ENCODE peak calls at places on chromosomes 11 and 22, in seven cellular contexts. One of them, this sample, is unnamed.
A peak's percentile ranks its signal among the peaks of the same experiment; 100 is the strongest.

GRCh38 chr11:116406042-116406441 is 366.7 kb downstream of the BUD13 start:
- DNase-seq in heart left ventricle: no peak
- DNase-seq in dorsolateral prefrontal cortex: no peak
- DNase-seq in prostate gland: no peak
- DNase-seq in HCT116: no peak
- DNase-seq in brain microvascular endothelial cell: no peak
- DNase-seq in MM.1S: no peak
- DNase-seq in this sample: no peak

GRCh38 chr11:129225190-129225589 is 33.1 kb upstream of the ARHGAP32 start:
- DNase-seq in HCT116: no peak
- DNase-seq in brain microvascular endothelial cell: peak; percentile 77
- DNase-seq in dorsolateral prefrontal cortex: no peak
- DNase-seq in MM.1S: no peak
- DNase-seq in heart left ventricle: no peak
- DNase-seq in prostate gland: no peak
- DNase-seq in this sample: no peak

GRCh38 chr22:38313384-38313955 is 3.8 kb downstream of the CSNK1E start:
- DNase-seq in HCT116: no peak
- DNase-seq in MM.1S: peak; percentile 56
- DNase-seq in prostate gland: no peak
- DNase-seq in brain microvascular endothelial cell: peak; percentile 84
- DNase-seq in dorsolateral prefrontal cortex: no peak
- DNase-seq in heart left ventricle: peak; percentile 87
- DNase-seq in this sample: peak; percentile 78

GRCh38 chr11:134098566-134099184 is 29.8 kb downstream of the JAM3 start:
- DNase-seq in HCT116: peak; percentile 27
- DNase-seq in dorsolateral prefrontal cortex: no peak
- DNase-seq in heart left ventricle: no peak
- DNase-seq in prostate gland: no peak
- DNase-seq in brain microvascular endothelial cell: no peak
- DNase-seq in MM.1S: no peak
- DNase-seq in this sample: no peak

GRCh38 chr11:29002816-29003215 is 894.6 kb downstream of the METTL15 start:
- DNase-seq in heart left ventricle: no peak
- DNase-seq in brain microvascular endothelial cell: no peak
- DNase-seq in prostate gland: no peak
- DNase-seq in dorsolateral prefrontal cortex: no peak
- DNase-seq in HCT116: no peak
- DNase-seq in MM.1S: no peak
- DNase-seq in this sample: no peak

GRCh38 chr22:40067639-40068038 is 72.9 kb downstream of the FAM83F start:
- DNase-seq in heart left ventricle: no peak
- DNase-seq in MM.1S: no peak
- DNase-seq in prostate gland: no peak
- DNase-seq in brain microvascular endothelial cell: no peak
- DNase-seq in dorsolateral prefrontal cortex: no peak
- DNase-seq in HCT116: no peak
- DNase-seq in this sample: no peak

GRCh38 chr11:9344046-9344680 is 29.8 kb upstream of the TMEM41B start:
- DNase-seq in MM.1S: no peak
- DNase-seq in heart left ventricle: no peak
- DNase-seq in HCT116: no peak
- DNase-seq in brain microvascular endothelial cell: no peak
- DNase-seq in prostate gland: no peak
- DNase-seq in dorsolateral prefrontal cortex: no peak
- DNase-seq in this sample: no peak

GRCh38 chr22:42298746-42299145 is 28.3 kb upstream of the TCF20 start:
- DNase-seq in heart left ventricle: no peak
- DNase-seq in prostate gland: no peak
- DNase-seq in MM.1S: no peak
- DNase-seq in brain microvascular endothelial cell: no peak
- DNase-seq in dorsolateral prefrontal cortex: no peak
- DNase-seq in HCT116: no peak
- DNase-seq in this sample: no peak

GRCh38 chr11:91876746-91877145 is 347.9 kb upstream of the FAT3 start:
- DNase-seq in MM.1S: no peak
- DNase-seq in HCT116: no peak
- DNase-seq in dorsolateral prefrontal cortex: no peak
- DNase-seq in heart left ventricle: no peak
- DNase-seq in prostate gland: no peak
- DNase-seq in brain microvascular endothelial cell: no peak
- DNase-seq in this sample: no peak

GRCh38 chr11:101909087-101909486 is 5.7 kb upstream of the CEP126 start:
- DNase-seq in MM.1S: no peak
- DNase-seq in prostate gland: no peak
- DNase-seq in dorsolateral prefrontal cortex: no peak
- DNase-seq in heart left ventricle: no peak
- DNase-seq in HCT116: no peak
- DNase-seq in brain microvascular endothelial cell: no peak
- DNase-seq in this sample: no peak

GRCh38 chr11:110303414-110303826 is 7.0 kb upstream of the RDX start:
- DNase-seq in heart left ventricle: no peak
- DNase-seq in brain microvascular endothelial cell: no peak
- DNase-seq in MM.1S: no peak
- DNase-seq in prostate gland: no peak
- DNase-seq in dorsolateral prefrontal cortex: no peak
- DNase-seq in HCT116: no peak
- DNase-seq in this sample: no peak

GRCh38 chr11:76762867-76763572 is 20.1 kb upstream of the TSKU start:
- DNase-seq in dorsolateral prefrontal cortex: no peak
- DNase-seq in heart left ventricle: no peak
- DNase-seq in MM.1S: no peak
- DNase-seq in HCT116: no peak
- DNase-seq in brain microvascular endothelial cell: no peak
- DNase-seq in prostate gland: no peak
- DNase-seq in this sample: no peak

GRCh38 chr11:98455500-98456186 is 565.1 kb upstream of the CNTN5 start:
- DNase-seq in dorsolateral prefrontal cortex: no peak
- DNase-seq in MM.1S: no peak
- DNase-seq in brain microvascular endothelial cell: no peak
- DNase-seq in heart left ventricle: no peak
- DNase-seq in HCT116: no peak
- DNase-seq in prostate gland: no peak
- DNase-seq in this sample: no peak
- TF ChIP-seq CTCF in dorsolateral prefrontal cortex: no peak
- TF ChIP-seq CTCF in MM.1S: no peak
- TF ChIP-seq CTCF in brain microvascular endothelial cell: no peak
- TF ChIP-seq CTCF in heart left ventricle: no peak
- TF ChIP-seq CTCF in HCT116: no peak
- TF ChIP-seq CTCF in prostate gland: no peak
- TF ChIP-seq CTCF in this sample: no peak

GRCh38 chr11:114075891-114076441 is 16.5 kb downstream of the ZBTB16 start:
- DNase-seq in brain microvascular endothelial cell: peak; percentile 44
- DNase-seq in HCT116: peak; percentile 6
- DNase-seq in heart left ventricle: peak; percentile 46
- DNase-seq in dorsolateral prefrontal cortex: no peak
- DNase-seq in MM.1S: no peak
- DNase-seq in prostate gland: no peak
- DNase-seq in this sample: no peak
- H3K27ac ChIP-seq in brain microvascular endothelial cell: no peak overlapping the region
- H3K27ac ChIP-seq in HCT116: no peak overlapping the region
- H3K27ac ChIP-seq in heart left ventricle: peak overlapping the region; percentile 82
- H3K27ac ChIP-seq in dorsolateral prefrontal cortex: no peak overlapping the region
- H3K27ac ChIP-seq in MM.1S: no peak overlapping the region
- H3K27ac ChIP-seq in prostate gland: peak overlapping the region; percentile 40
- H3K27ac ChIP-seq in this sample: peak overlapping the region; percentile 90

GRCh38 chr22:30266445-30267381 is at the start of gene OSM:
- DNase-seq in prostate gland: no peak
- DNase-seq in brain microvascular endothelial cell: no peak
- DNase-seq in dorsolateral prefrontal cortex: no peak
- DNase-seq in MM.1S: no peak
- DNase-seq in heart left ventricle: peak; percentile 73
- DNase-seq in HCT116: no peak
- DNase-seq in this sample: peak; percentile 66
- H3K4me3 ChIP-seq in prostate gland: peak within 1 kb of the TSS; percentile 7
- H3K4me3 ChIP-seq in brain microvascular endothelial cell: no peak within 1 kb of the TSS
- H3K4me3 ChIP-seq in dorsolateral prefrontal cortex: peak within 1 kb of the TSS; percentile 50
- H3K4me3 ChIP-seq in MM.1S: no peak within 1 kb of the TSS
- H3K4me3 ChIP-seq in heart left ventricle: peak within 1 kb of the TSS; percentile 35
- H3K4me3 ChIP-seq in HCT116: no peak within 1 kb of the TSS
- H3K4me3 ChIP-seq in this sample: peak within 1 kb of the TSS; percentile 44

DNA sequence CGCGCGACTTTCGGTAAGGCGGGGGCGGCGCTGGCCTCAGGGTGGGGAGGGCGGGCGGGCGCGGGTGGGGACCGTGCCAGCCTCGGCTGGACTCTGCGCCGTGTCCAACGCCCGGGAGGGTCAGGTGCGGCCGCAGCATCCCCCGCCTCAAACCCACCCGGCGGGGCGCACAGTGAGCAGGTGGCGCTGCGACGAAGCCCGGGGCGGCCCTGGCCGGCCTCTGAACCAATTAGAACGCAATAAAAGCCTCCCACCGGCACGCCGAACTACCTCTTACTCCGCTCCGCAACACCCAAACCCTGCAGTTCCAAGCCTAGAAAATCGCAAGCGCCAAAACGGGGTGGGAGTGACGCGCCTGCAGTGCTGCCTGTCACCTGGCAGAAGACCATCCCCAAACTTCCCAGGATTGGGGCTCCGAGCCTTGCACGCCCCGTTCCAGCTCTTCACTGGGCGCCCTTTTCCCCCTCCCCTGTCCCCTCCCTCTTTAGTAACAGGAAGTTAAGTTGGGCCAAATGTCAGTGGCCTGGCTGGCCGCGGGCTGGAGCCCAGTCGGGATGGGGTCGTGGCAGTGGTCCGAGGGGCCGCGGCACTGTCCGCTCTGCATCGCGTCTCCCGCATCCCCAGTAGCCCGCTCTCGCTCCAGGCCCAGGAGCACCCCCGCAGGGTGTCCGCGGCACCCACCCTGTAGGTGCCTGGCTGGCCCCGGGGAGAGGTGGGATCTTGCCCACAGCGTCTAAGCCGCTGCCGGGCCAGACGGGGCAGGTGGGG is 508 bp downstream of the MICAL2 start:
- DNase-seq in brain microvascular endothelial cell: no peak
- DNase-seq in HCT116: no peak
- DNase-seq in prostate gland: no peak
- DNase-seq in dorsolateral prefrontal cortex: no peak
- DNase-seq in heart left ventricle: peak; percentile 53
- DNase-seq in MM.1S: no peak
- DNase-seq in this sample: peak; percentile 43
- TF ChIP-seq CTCF in brain microvascular endothelial cell: no peak
- TF ChIP-seq CTCF in HCT116: no peak
- TF ChIP-seq CTCF in prostate gland: no peak
- TF ChIP-seq CTCF in dorsolateral prefrontal cortex: no peak
- TF ChIP-seq CTCF in heart left ventricle: no peak
- TF ChIP-seq CTCF in MM.1S: no peak
- TF ChIP-seq CTCF in this sample: no peak

DNA sequence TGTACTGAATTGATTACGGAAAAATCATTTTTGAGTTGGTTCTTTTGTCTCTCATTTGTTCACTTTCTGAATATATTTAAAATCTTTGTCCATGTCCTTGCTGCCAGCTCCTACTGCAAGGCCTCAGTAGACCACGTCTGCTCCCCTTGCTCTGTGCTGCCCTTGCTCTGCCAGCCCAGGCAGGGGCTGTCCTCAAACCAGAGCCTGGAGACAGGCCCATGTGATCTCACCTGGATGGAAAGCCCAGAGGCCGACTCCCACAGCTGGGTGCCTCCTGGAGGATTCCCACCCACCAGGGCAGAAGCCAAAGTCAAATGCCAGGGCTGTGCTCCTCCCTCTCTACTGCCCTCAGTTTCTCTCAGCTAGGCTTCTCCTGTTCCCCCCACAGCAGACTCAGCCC is 141.8 kb downstream of the NTM start:
- DNase-seq in heart left ventricle: no peak
- DNase-seq in MM.1S: no peak
- DNase-seq in brain microvascular endothelial cell: no peak
- DNase-seq in dorsolateral prefrontal cortex: no peak
- DNase-seq in prostate gland: no peak
- DNase-seq in HCT116: no peak
- DNase-seq in this sample: no peak
- H3K27ac ChIP-seq in heart left ventricle: no peak overlapping the region
- H3K27ac ChIP-seq in MM.1S: no peak overlapping the region
- H3K27ac ChIP-seq in brain microvascular endothelial cell: no peak overlapping the region
- H3K27ac ChIP-seq in dorsolateral prefrontal cortex: no peak overlapping the region
- H3K27ac ChIP-seq in prostate gland: no peak overlapping the region
- H3K27ac ChIP-seq in HCT116: no peak overlapping the region
- H3K27ac ChIP-seq in this sample: no peak overlapping the region

GRCh38 chr22:17368727-17369552 is at the start of gene CECR2:
- DNase-seq in dorsolateral prefrontal cortex: peak; percentile 41
- DNase-seq in brain microvascular endothelial cell: no peak
- DNase-seq in heart left ventricle: peak; percentile 58
- DNase-seq in MM.1S: peak; percentile 42
- DNase-seq in HCT116: peak; percentile 34
- DNase-seq in prostate gland: no peak
- DNase-seq in this sample: peak; percentile 59
- H3K4me3 ChIP-seq in dorsolateral prefrontal cortex: peak within 1 kb of the TSS; percentile 80
- H3K4me3 ChIP-seq in brain microvascular endothelial cell: no peak within 1 kb of the TSS
- H3K4me3 ChIP-seq in heart left ventricle: peak within 1 kb of the TSS; percentile 74
- H3K4me3 ChIP-seq in MM.1S: peak within 1 kb of the TSS; percentile 75
- H3K4me3 ChIP-seq in HCT116: peak within 1 kb of the TSS; percentile 70
- H3K4me3 ChIP-seq in prostate gland: peak within 1 kb of the TSS; percentile 80
- H3K4me3 ChIP-seq in this sample: peak within 1 kb of the TSS; percentile 76

This sample was measured in left ventricle myocardium inferior.